ENCODE peak calls at places on chromosomes 1 and 21, in eight cellular contexts. B is tibial nerve; X is GM23338; D is adrenal gland; O is heart right ventricle; Y is PC-9; H is HAP-1; P is effector memory CD4-positive, alpha-beta T cell. G is an unnamed sample. For H3K4me1 and H3K27me3, the result is how much of the 10 kb centered on the place peaks cover.

GRCh38 chr1:45300669-45300997 is 26.1 kb upstream of the HPDL start:
- DNase-seq in B (no peak), X (no peak), D (no peak), O (no peak), Y (no peak), H (no peak), P (no peak), G (no peak)

GRCh38 chr1:213884402-213884801 is 103.4 kb upstream of the PROX1 start:
- DNase-seq in B (no peak), X (peak), D (no peak), O (no peak), Y (no peak), H (no peak), P (no peak), G (no peak)

GRCh38 chr1:94552071-94552586 is 10.6 kb upstream of the F3 start:
- DNase-seq in B (no peak), X (peak), D (peak), O (no peak), Y (no peak), H (no peak), P (no peak), G (peak)

GRCh38 chr1:34871443-34872132 is 12.0 kb upstream of the SMIM12 start:
- DNase-seq in B (no peak), X (no peak), D (no peak), O (no peak), Y (no peak), H (no peak), P (no peak), G (no peak)

GRCh38 chr1:230423261-230423660 is 2.9 kb downstream of the PGBD5 start:
- DNase-seq in B (no peak), X (peak), D (no peak), O (no peak), Y (no peak), H (no peak), P (no peak), G (no peak)

GRCh38 chr21:44612029-44612486 is at the start of gene KRTAP10-8:
- DNase-seq in B (no peak), X (no peak), D (no peak), O (no peak), Y (no peak), H (no peak), P (no peak), G (peak)

GRCh38 chr1:64004451-64004850 is 199.0 kb upstream of the UBE2U start:
- DNase-seq in B (no peak), X (peak), D (no peak), O (no peak), Y (no peak), H (no peak), P (no peak), G (no peak)

GRCh38 chr1:241156231-241156965 is 200.6 kb downstream of the RGS7 start:
- DNase-seq in B (no peak), X (no peak), D (peak), O (no peak), Y (no peak), H (no peak), P (no peak), G (no peak)

GRCh38 chr1:167438171-167439138 is 79.9 kb downstream of the CD247 start:
- DNase-seq in B (no peak), X (no peak), D (no peak), O (no peak), Y (no peak), H (no peak), P (no peak), G (no peak)

GRCh38 chr1:17059391-17060128 is 5.7 kb upstream of the SDHB start:
- DNase-seq in B (no peak), X (peak), D (peak), O (peak), Y (peak), H (peak), P (no peak), G (peak)

GRCh38 chr21:17775431-17776126 is 43.6 kb downstream of the C21orf91 start:
- DNase-seq in B (no peak), X (no peak), D (no peak), O (no peak), Y (no peak), H (no peak), P (peak), G (no peak)
- H3K4me1 ChIP-seq in B (under half), X (under half), D (under half), O (under half), Y (under half), H (under half), P (under half), G (under half)

DNA sequence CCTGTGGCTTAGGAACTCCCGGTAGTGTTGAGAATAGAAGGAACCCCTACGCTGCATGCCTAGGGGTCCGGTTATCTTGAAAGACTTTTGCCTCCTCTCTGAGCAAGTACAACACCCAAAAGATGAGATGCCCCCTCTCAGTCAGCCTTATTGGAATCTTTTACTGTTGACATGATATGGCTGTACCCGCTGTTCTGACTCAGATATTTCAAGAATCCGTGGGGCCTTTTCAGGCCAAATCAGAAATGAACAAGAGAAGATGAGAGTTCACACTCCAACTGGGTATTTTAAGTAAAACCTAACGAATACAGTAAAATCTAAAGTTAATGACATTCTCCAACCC is 164.2 kb downstream of the PPIAL4G start:
- DNase-seq in B (no peak), X (no peak), D (no peak), O (no peak), Y (no peak), H (no peak), P (no peak), G (no peak)
- H3K27me3 ChIP-seq in B (under half), X (half or more), D (under half), O (half or more), Y (under half), H (under half), P (under half), G (under half)

GRCh38 chr1:26320896-26321295 is 3.1 kb downstream of the CD52 start:
- DNase-seq in B (no peak), X (no peak), D (no peak), O (no peak), Y (no peak), H (no peak), P (no peak), G (peak)
- H3K4me3 ChIP-seq in B (no peak), X (no peak), D (no peak), O (no peak), Y (no peak), H (no peak), P (peak), G (no peak)

DNA sequence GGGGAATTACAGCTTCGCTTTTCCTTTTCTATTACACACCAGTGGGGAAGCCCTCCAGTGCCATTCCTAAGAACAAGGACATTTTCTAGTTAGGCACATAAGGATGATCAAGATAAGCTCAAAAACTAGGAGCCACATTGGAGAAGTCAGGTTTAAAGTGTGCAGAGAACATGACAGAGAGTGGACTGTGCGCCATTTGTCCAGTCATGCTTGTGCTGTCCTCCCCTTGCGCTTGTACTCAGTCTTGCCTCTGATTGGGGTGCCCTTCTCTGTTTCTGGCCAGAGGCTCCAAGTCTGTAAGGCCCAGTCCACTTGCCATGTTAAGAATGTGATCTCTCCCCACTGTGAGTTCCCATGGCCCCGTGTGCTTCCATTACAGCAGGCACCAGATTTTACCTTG is 189.7 kb downstream of the DHRS3 start:
- DNase-seq in B (no peak), X (no peak), D (no peak), O (no peak), Y (no peak), H (no peak), P (no peak), G (no peak)
- H3K4me1 ChIP-seq in B (under half), X (under half), D (under half), O (half or more), Y (under half), H (under half), P (under half), G (under half)

GRCh38 chr1:85200870-85201339 is at the start of gene SYDE2:
- DNase-seq in B (peak), X (peak), D (peak), O (peak), Y (peak), H (peak), P (peak), G (peak)

GRCh38 chr1:85201340-85202091 is 700 bp upstream of the SYDE2 start:
- DNase-seq in B (peak), X (peak), D (peak), O (peak), Y (peak), H (peak), P (peak), G (peak)

GRCh38 chr1:85202092-85202863 is 1.5 kb upstream of the SYDE2 start:
- DNase-seq in B (no peak), X (peak), D (no peak), O (no peak), Y (no peak), H (no peak), P (no peak), G (no peak)

GRCh38 chr1:85202864-85203255 is 2.0 kb upstream of the SYDE2 start:
- DNase-seq in B (no peak), X (no peak), D (no peak), O (no peak), Y (no peak), H (no peak), P (no peak), G (no peak)

GRCh38 chr1:85203573-85204169 is 2.9 kb upstream of the SYDE2 start:
- DNase-seq in B (no peak), X (no peak), D (no peak), O (no peak), Y (no peak), H (no peak), P (no peak), G (no peak)
- H3K27me3 ChIP-seq in B (under half), X (under half), D (under half), O (under half), Y (under half), H (under half), P (under half), G (under half)

GRCh38 chr1:2454227-2454626 is 21.9 kb upstream of the PLCH2 start:
- DNase-seq in B (no peak), X (no peak), D (no peak), O (no peak), Y (no peak), H (no peak), P (no peak), G (no peak)
- H3K4me3 ChIP-seq in B (no peak), X (no peak), D (no peak), O (no peak), Y (no peak), H (no peak), P (no peak), G (no peak)

GRCh38 chr1:207893737-207894582 is 17.0 kb downstream of the CD34 start:
- DNase-seq in B (no peak), X (no peak), D (no peak), O (no peak), Y (no peak), H (no peak), P (no peak), G (no peak)
- H3K4me1 ChIP-seq in B (under half), X (under half), D (under half), O (half or more), Y (under half), H (under half), P (under half), G (under half)

DNA sequence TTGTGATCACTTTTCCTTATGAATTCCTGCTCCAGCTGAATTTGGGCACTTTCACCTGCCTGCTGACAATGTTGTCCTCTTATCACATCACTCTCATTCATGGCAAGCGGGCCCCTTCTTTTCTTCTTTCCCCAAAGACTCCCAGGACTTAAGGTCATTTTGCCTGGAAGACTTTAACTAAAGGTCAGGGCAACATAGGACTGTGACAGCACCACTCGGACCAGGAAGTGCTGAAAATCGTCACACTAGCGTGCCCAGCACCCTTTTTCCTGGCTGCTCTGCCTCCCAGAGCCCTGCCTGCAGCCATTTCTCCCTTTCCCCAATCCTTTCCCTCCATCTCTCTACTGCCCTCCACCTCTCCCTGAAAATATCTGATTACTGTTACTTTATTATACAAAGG is 35.4 kb downstream of the CD34 start:
- DNase-seq in B (no peak), X (no peak), D (no peak), O (no peak), Y (no peak), H (no peak), P (no peak), G (no peak)
- H3K27me3 ChIP-seq in B (under half), X (under half), D (under half), O (under half), Y (under half), H (under half), P (under half), G (under half)

G was measured in right cardiac atrium.